ENCODE peak calls at places on chromosomes 16 and 17, in four cellular contexts. L is neural progenitor cell, J is WERI-Rb-1, E is A549. M is an unnamed sample.
A peak's percentile ranks its signal among the peaks of the same experiment; 100 is the strongest.

GRCh38 chr17:42436401-42436800 is 13.3 kb upstream of the CAVIN1 start:
- DNase-seq in J (no peak), E (no peak), L (no peak), M (no peak)

GRCh38 chr16:89700649-89701424 is 668 bp downstream of the SPATA2L start:
- DNase-seq in J (peak; percentile 34), L (peak; percentile 87), E (peak; percentile 60), M (peak; percentile 58)

GRCh38 chr17:43832168-43832975 is 574 bp downstream of the MPP3 start:
- DNase-seq in L (peak; percentile 57), J (peak; percentile 76), E (peak; percentile 92), M (peak; percentile 67)

GRCh38 chr17:78934681-78935418 is 9.7 kb upstream of the TIMP2 start:
- DNase-seq in L (no peak), J (no peak), E (no peak), M (no peak)

GRCh38 chr17:74358696-74359095 is 3.0 kb downstream of the BTBD17 start:
- DNase-seq in L (no peak), J (no peak), E (no peak), M (no peak)

GRCh38 chr16:69469807-69470561 is 45.6 kb downstream of the CYB5B start:
- DNase-seq in L (no peak), E (no peak), J (no peak), M (no peak)

GRCh38 chr17:76155988-76156661 is 15.1 kb upstream of the FOXJ1 start:
- DNase-seq in E (no peak), L (no peak), J (peak; percentile 75), M (no peak)

GRCh38 chr17:78583091-78583490 is 5.9 kb upstream of the DNAH17 start:
- DNase-seq in L (peak; percentile 31), E (peak; percentile 76), J (no peak), M (no peak)

GRCh38 chr16:11005611-11005975 is 61.2 kb downstream of the CLEC16A start:
- DNase-seq in L (no peak), E (no peak), J (no peak), M (no peak)

GRCh38 chr17:148757-149156 is 11.4 kb downstream of the SCGB1C2 start:
- DNase-seq in J (peak; percentile 3), L (no peak), E (no peak), M (no peak)

GRCh38 chr17:68516732-68517131 is 4.5 kb downstream of the PRKAR1A start:
- DNase-seq in E (no peak), J (no peak), L (no peak), M (no peak)

GRCh38 chr17:7862692-7863437 is 5.1 kb downstream of the CYB5D1 start:
- DNase-seq in J (peak; percentile 53), E (peak; percentile 65), L (peak; percentile 82), M (no peak)

GRCh38 chr17:68868708-68869107 is 86.5 kb downstream of the ABCA8 start:
- DNase-seq in L (no peak), E (no peak), J (no peak), M (no peak)

GRCh38 chr17:31431098-31431794 is 39.8 kb downstream of the RAB11FIP4 start:
- DNase-seq in L (no peak), E (no peak), J (no peak), M (no peak)

GRCh38 chr17:43671075-43671692 is 9.5 kb upstream of the MEOX1 start:
- DNase-seq in L (no peak), E (no peak), J (no peak), M (no peak)

GRCh38 chr17:74566132-74566753 is 1.1 kb downstream of the CD300H start:
- DNase-seq in E (peak; percentile 51), L (peak; percentile 72), J (peak; percentile 74), M (peak; percentile 62)

GRCh38 chr16:65069090-65069489 is 52.8 kb downstream of the CDH11 start:
- DNase-seq in L (no peak), J (no peak), E (no peak), M (no peak)

GRCh38 chr17:40290629-40291296 is 3.1 kb downstream of the CDC6 start:
- DNase-seq in J (peak; percentile 70), E (peak; percentile 81), L (peak; percentile 70), M (peak; percentile 44)

GRCh38 chr17:52383493-52384100 is 225.1 kb upstream of the CA10 start:
- DNase-seq in L (peak; percentile 87), J (peak; percentile 81), E (peak; percentile 13), M (peak; percentile 48)

GRCh38 chr16:15653227-15653626 is 3.2 kb downstream of the NDE1 start:
- DNase-seq in E (no peak), L (no peak), J (no peak), M (no peak)

GRCh38 chr16:3022697-3023414 is 886 bp downstream of the HCFC1R1 start:
- DNase-seq in L (no peak), E (no peak), J (no peak), M (no peak)

GRCh38 chr17:43442711-43443110 is 41.1 kb upstream of the DHX8 start:
- DNase-seq in J (no peak), E (no peak), L (no peak), M (no peak)

GRCh38 chr16:82660078-82660645 is 33.4 kb downstream of the CDH13 start:
- DNase-seq in J (no peak), L (no peak), E (no peak), M (peak; percentile 47)

GRCh38 chr17:70230883-70231282 is 61.6 kb downstream of the KCNJ2 start:
- DNase-seq in L (no peak), J (no peak), E (no peak), M (no peak)

GRCh38 chr17:55889271-55889670 is 138.4 kb downstream of the PCTP start:
- DNase-seq in L (no peak), J (no peak), E (no peak), M (no peak)

GRCh38 chr16:81080233-81080632 is 3.2 kb upstream of the C16orf46 start:
- DNase-seq in E (no peak), J (no peak), L (no peak), M (no peak)

GRCh38 chr17:75778861-75779249 is 5.8 kb upstream of the UNK start:
- DNase-seq in L (peak; percentile 82), E (peak; percentile 55), J (no peak), M (no peak)

GRCh38 chr16:2040450-2041105 is 7.1 kb downstream of the NTHL1 start:
- DNase-seq in L (no peak), E (no peak), J (no peak), M (no peak)

DNA sequence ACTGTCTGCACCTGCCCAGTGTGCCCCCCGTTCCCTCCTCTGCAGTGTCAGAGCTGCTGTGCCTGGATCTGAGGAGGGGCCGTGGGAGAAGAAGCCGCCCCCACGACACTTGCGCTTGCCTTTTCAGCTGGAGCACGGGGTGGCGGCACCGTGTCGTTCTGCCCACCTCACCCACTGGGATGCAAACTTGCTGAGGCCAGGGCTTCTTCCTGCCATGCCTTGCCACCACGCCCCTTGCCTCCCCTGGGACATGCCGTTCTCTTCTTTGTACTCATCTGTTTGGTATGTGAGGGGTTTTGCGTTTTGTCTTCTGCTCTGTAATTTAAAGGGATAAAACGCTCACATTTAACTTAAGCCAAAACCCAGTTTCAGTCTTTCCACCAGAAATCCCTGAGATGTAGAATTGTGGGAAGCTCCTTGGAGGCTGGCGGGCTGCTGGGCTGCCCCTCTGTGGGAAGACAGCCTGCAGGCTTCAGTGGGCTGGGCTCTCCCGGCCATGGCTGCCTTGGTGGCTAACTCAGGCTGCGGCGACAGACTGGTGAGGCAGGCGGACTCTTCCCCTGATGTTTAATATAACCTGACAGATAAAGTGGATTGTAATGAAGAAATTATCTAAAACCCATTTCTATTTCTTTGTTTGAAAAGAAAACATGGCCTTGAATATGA is 180.2 kb downstream of the RPTOR start:
- DNase-seq in L (no peak), E (peak; percentile 31), J (no peak), M (no peak)
- TF ChIP-seq CTCF in L (no peak), E (no peak), J (no peak), M (no peak)

DNA sequence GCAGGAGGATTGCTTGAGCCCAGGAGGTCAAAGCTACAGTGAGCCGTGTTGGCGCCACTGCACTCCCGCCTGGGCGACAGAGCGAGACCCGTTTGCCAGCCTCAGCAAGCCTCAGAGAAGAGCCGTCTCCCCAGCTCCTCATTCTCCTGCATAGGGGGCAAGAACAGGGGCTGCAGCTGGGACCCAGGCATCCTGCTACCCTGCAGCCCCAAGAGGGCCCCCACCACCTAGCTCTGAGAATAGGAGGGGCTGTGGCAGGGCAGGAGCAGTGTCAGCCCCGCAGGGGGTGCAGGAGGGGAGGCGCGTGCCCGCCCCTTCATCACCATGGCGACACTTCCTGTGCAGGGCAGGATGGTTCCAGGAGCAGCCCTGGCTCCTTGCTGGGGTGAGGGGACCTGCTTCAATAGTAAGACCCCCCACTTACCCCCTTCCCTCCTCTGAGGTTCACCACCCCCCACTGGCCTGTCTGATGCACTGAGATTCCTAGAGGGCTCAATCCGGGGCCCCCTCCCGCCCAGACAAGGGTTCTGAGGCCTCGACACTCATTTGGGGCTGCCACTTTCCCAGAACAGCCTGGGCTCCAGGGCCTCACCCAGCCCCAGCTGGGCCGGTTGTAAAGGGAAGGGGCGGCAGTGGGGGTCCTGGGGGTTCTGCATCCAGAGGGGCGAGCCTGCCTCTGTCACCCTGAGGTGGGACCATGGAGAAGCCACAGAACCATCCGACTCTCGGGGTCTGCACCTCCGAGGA is 20.2 kb downstream of the VASN start:
- DNase-seq in J (no peak), L (peak; percentile 67), E (no peak), M (no peak)
- H3K27ac ChIP-seq in J (no peak overlapping the region), L (peak overlapping the region; percentile 38), E (no peak overlapping the region), M (no peak overlapping the region)

GRCh38 chr17:6756425-6757012 is 673 bp downstream of the XAF1 start:
- DNase-seq in E (no peak), L (no peak), J (no peak), M (no peak)
- H3K4me3 ChIP-seq in E (no peak overlapping the region), L (no peak overlapping the region), J (no peak overlapping the region), M (peak overlapping the region; percentile 57)

DNA sequence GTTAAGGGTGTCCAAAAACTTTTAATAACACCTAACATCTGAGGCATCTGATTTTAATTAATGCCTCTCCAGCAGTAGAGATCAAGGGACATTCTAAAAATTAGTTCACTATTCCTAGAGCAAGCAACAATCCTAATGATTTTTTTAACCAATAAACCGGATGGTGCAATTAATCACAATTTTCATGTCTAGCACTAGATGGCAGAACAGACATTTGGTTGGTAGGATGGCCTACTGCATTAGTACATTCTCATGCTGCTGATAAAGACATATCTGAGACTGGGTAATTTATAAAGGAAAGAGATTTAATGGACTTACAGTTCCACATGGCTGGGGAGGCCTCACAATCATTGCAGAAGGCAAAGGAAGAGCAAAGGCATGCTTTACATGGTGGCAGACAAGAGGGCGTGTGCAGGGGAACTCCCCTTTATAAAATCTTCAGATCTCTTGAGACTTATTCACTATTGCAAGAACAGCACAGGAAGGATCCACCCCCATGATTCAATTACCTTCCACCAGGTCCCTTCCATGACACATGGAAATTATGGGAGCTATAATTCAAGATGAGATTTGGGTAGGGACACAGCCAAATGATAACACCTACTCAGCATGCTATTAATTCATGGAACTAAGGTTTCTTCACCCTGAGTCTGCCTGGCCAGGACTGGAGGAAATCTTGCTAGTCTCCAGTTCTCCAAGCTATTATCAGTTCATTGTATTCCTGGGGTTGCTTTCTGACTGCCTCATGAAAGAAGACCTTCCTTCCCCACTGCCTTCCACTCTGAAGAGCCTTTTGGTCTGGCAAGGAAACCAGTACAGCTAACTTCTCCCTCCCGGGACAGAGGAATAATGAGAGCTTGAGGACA is 24.8 kb downstream of the HS3ST3A1 start:
- DNase-seq in E (no peak), J (no peak), L (no peak), M (no peak)
- TF ChIP-seq CTCF in E (no peak), J (no peak), L (no peak), M (no peak)

DNA sequence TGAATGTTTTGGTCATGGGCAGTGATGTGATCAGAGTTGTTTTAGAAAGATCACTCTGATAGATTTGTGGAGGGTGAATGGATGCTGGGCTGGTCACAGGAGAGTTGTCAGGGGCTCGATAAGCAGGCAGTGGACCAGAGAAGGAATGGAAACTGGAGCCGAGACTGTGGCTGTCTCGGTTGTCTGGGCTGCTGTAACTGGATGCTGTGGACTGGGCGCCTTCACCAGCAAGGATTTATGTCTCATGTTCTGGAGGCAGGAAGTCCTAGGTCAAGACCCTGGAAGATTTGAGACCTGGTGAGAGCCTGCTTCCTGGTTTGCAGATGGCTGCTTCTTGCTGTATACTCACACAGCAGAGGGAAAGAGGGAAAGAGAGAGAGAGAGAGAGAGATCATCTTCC is 203.6 kb downstream of the HS3ST4 start:
- DNase-seq in E (no peak), L (no peak), J (no peak), M (no peak)
- H3K27ac ChIP-seq in E (no peak overlapping the region), L (no peak overlapping the region), J (no peak overlapping the region), M (no peak overlapping the region)

M was measured in Peyer's patch.